ENCODE peak calls at places on chromosomes 13 and 19, in seven cellular contexts. Y is M059J; B is mucosa of descending colon; X is effector CD4-positive, alpha-beta T cell; U is endothelial cell of umbilical vein; I is PC-3; H is NCI-H774. A is an unnamed sample.

GRCh38 chr19:19451429-19452240 is 46.2 kb downstream of the GATAD2A start:
- DNase-seq in Y (no peak), B (no peak), X (no peak), U (no peak), I (no peak), H (no peak), A (no peak)

GRCh38 chr19:18590273-18591272 is 2.0 kb downstream of the REX1BD start:
- DNase-seq in Y (no peak), B (peak), X (no peak), U (no peak), I (no peak), H (no peak), A (no peak)

GRCh38 chr19:12918253-12918652 is 840 bp downstream of the SYCE2 start:
- DNase-seq in Y (no peak), B (no peak), X (no peak), U (no peak), I (no peak), H (no peak), A (no peak)

GRCh38 chr19:4062576-4063368 is 3.9 kb downstream of the ZBTB7A start:
- DNase-seq in Y (no peak), B (peak), X (no peak), U (no peak), I (no peak), H (no peak), A (no peak)

GRCh38 chr13:50529154-50529882 is 314.2 kb downstream of the DLEU7 start:
- DNase-seq in Y (peak), B (peak), X (no peak), U (peak), I (peak), H (no peak), A (peak)

GRCh38 chr19:44644391-44645016 is 794 bp downstream of the PVR start:
- DNase-seq in Y (peak), B (no peak), X (no peak), U (peak), I (peak), H (no peak), A (peak)

GRCh38 chr19:30927705-30928104 is 421.5 kb downstream of the TSHZ3 start:
- DNase-seq in Y (no peak), B (no peak), X (no peak), U (no peak), I (no peak), H (no peak), A (no peak)

GRCh38 chr13:48318714-48319457 is 15.3 kb downstream of the RB1 start:
- DNase-seq in Y (no peak), B (peak), X (peak), U (no peak), I (no peak), H (no peak), A (no peak)

GRCh38 chr13:76293346-76293745 is 592.9 kb downstream of the KCTD12 start:
- DNase-seq in Y (peak), B (no peak), X (no peak), U (peak), I (peak), H (no peak), A (no peak)

GRCh38 chr13:101415358-101416174 is 742 bp downstream of the NALCN start:
- DNase-seq in Y (no peak), B (no peak), X (no peak), U (peak), I (no peak), H (no peak), A (peak)

GRCh38 chr13:105817011-105817410 is 718.5 kb downstream of the EFNB2 start:
- DNase-seq in Y (peak), B (no peak), X (no peak), U (no peak), I (peak), H (no peak), A (no peak)

GRCh38 chr13:94160875-94161274 is 318.6 kb downstream of the DCT start:
- DNase-seq in Y (no peak), B (no peak), X (no peak), U (no peak), I (peak), H (no peak), A (peak)

GRCh38 chr13:100106005-100106404 is 17.1 kb downstream of the PCCA start:
- DNase-seq in Y (no peak), B (no peak), X (no peak), U (no peak), I (no peak), H (no peak), A (no peak)

GRCh38 chr13:90872491-90873025 is 474.9 kb upstream of the MIR17HG start:
- DNase-seq in Y (no peak), B (no peak), X (no peak), U (no peak), I (no peak), H (no peak), A (no peak)

GRCh38 chr19:11581740-11582139 is 4.3 kb upstream of the ACP5 start:
- DNase-seq in Y (peak), B (no peak), X (no peak), U (no peak), I (no peak), H (no peak), A (no peak)

GRCh38 chr19:15195987-15196682 is 4.7 kb downstream of the NOTCH3 start:
- DNase-seq in Y (peak), B (peak), X (no peak), U (no peak), I (peak), H (peak), A (peak)

GRCh38 chr13:32413284-32413683 is 14.6 kb downstream of the N4BP2L1 start:
- DNase-seq in Y (no peak), B (no peak), X (no peak), U (no peak), I (no peak), H (no peak), A (no peak)

GRCh38 chr13:41976491-41976890 is 15.6 kb upstream of the VWA8 start:
- DNase-seq in Y (no peak), B (no peak), X (no peak), U (no peak), I (no peak), H (no peak), A (no peak)

GRCh38 chr19:1896508-1896907 is 8.7 kb upstream of the ADAT3 start:
- DNase-seq in Y (no peak), B (no peak), X (no peak), U (no peak), I (no peak), H (no peak), A (no peak)

GRCh38 chr19:48819366-48819816 is 8.6 kb upstream of the BCAT2 start:
- DNase-seq in Y (peak), B (peak), X (no peak), U (peak), I (peak), H (peak), A (no peak)

GRCh38 chr13:29137995-29138394 is 317.9 kb downstream of the MTUS2 start:
- DNase-seq in Y (no peak), B (no peak), X (no peak), U (no peak), I (no peak), H (no peak), A (no peak)

GRCh38 chr13:24192811-24193162 is 32.3 kb downstream of the SPATA13 start:
- DNase-seq in Y (no peak), B (no peak), X (no peak), U (no peak), I (no peak), H (no peak), A (no peak)

A was measured in NCI-H146.